ENCODE peak calls at places on chromosomes 6 and 20, in ten cellular contexts. H is fibroblast of pulmonary artery, C is substantia nigra, D is IMR-90, R is nephron progenitor cell, Y is naive B cell, M is B cell, Z is anterior cingulate cortex, I is tibial artery, L is NCI-H748 treated with DMSO at 0.1 percent for 48 hours. N is an unnamed sample.
A peak's percentile ranks its signal among the peaks of the same experiment; 100 is the strongest.

GRCh38 chr6:100808638-100809275 is 72.4 kb downstream of the ASCC3 start:
- DNase-seq in H (peak; percentile 11), C (no peak), D (peak; percentile 86), R (no peak), Y (no peak), M (no peak), Z (no peak), I (no peak), L (no peak), N (no peak)

GRCh38 chr6:16337280-16337975 is 99.0 kb downstream of the GMPR start:
- DNase-seq in H (peak; percentile 98), C (peak; percentile 9), D (peak; percentile 93), R (no peak), Y (no peak), M (no peak), Z (no peak), I (peak; percentile 89), L (no peak), N (no peak)

GRCh38 chr20:48648482-48649051 is 179.2 kb downstream of the PREX1 start:
- DNase-seq in H (no peak), C (no peak), D (no peak), R (no peak), Y (no peak), M (no peak), Z (no peak), I (no peak), L (no peak), N (peak; percentile 51)

GRCh38 chr6:111605100-111605748 is 454 bp downstream of the TRAF3IP2 start:
- DNase-seq in H (peak; percentile 97), C (peak; percentile 74), D (peak; percentile 86), R (peak; percentile 56), Y (no peak), M (no peak), Z (no peak), I (peak; percentile 81), L (no peak), N (peak; percentile 85)

GRCh38 chr6:36577298-36577697 is 16.9 kb upstream of the SRSF3 start:
- DNase-seq in H (peak; percentile 58), C (no peak), D (peak; percentile 79), R (no peak), Y (no peak), M (no peak), Z (no peak), I (no peak), L (no peak), N (no peak)

GRCh38 chr6:5072440-5072839 is 12.7 kb upstream of the PPP1R3G start:
- DNase-seq in H (no peak), C (no peak), D (no peak), R (no peak), Y (no peak), M (no peak), Z (no peak), I (no peak), L (no peak), N (no peak)

GRCh38 chr6:37489697-37490336 is 9.9 kb downstream of the CCDC167 start:
- DNase-seq in H (no peak), C (no peak), D (no peak), R (no peak), Y (no peak), M (no peak), Z (no peak), I (no peak), L (no peak), N (peak; percentile 64)

GRCh38 chr6:89299451-89299850 is 15.6 kb downstream of the GABRR2 start:
- DNase-seq in H (peak; percentile 25), C (no peak), D (peak; percentile 24), R (no peak), Y (no peak), M (no peak), Z (no peak), I (no peak), L (no peak), N (no peak)

GRCh38 chr6:16683524-16684194 is 77.6 kb downstream of the ATXN1 start:
- DNase-seq in H (peak; percentile 80), C (no peak), D (peak; percentile 56), R (no peak), Y (no peak), M (no peak), Z (no peak), I (peak; percentile 68), L (no peak), N (no peak)

GRCh38 chr20:22918286-22918983 is 116.7 kb upstream of the SSTR4 start:
- DNase-seq in H (peak; percentile 25), C (no peak), D (no peak), R (no peak), Y (no peak), M (no peak), Z (no peak), I (no peak), L (peak; percentile 69), N (no peak)

GRCh38 chr20:21272279-21272678 is 30.9 kb upstream of the XRN2 start:
- DNase-seq in H (peak; percentile 8), C (no peak), D (peak; percentile 51), R (no peak), Y (no peak), M (no peak), Z (no peak), I (no peak), L (no peak), N (no peak)

GRCh38 chr20:62927128-62927705 is 912 bp upstream of the DIDO1 start:
- DNase-seq in H (no peak), C (no peak), D (no peak), R (peak; percentile 29), Y (no peak), M (no peak), Z (no peak), I (no peak), L (no peak), N (no peak)

GRCh38 chr6:151101811-151102694 is 137.7 kb upstream of the AKAP12 start:
- DNase-seq in H (no peak), C (no peak), D (no peak), R (no peak), Y (no peak), M (no peak), Z (no peak), I (no peak), L (no peak), N (no peak)

GRCh38 chr6:6856538-6857523 is 250.9 kb upstream of the RREB1 start:
- DNase-seq in H (peak; percentile 49), C (no peak), D (peak; percentile 37), R (peak; percentile 17), Y (peak; percentile 42), M (peak; percentile 54), Z (no peak), I (peak; percentile 54), L (no peak), N (no peak)